ENCODE peak calls at places on chromosomes 2 and 18, in eight cellular contexts. T is effector memory CD8-positive, alpha-beta T cell; G is lower lobe of right lung; Q is effector memory CD4-positive, alpha-beta T cell; E is neural crest cell; N is activated T-helper 1 cell treated with anti-CD3 and anti-CD28 coated beads, Interleukin-2, amount 50 U/mL, for 16 hours; R is CD8-positive, alpha-beta memory T cell; O is KG1. W is an unnamed sample.

GRCh38 chr2:71691747-71692455 is 238.5 kb downstream of the DYSF start:
- DNase-seq in T (no peak), G (no peak), Q (no peak), E (peak; percentile 26), N (no peak), R (no peak), O (no peak), W (no peak)

GRCh38 chr2:137420744-137421143 is 543.5 kb upstream of the HNMT start:
- DNase-seq in T (no peak), G (no peak), Q (no peak), E (no peak), N (no peak), R (no peak), O (no peak), W (no peak)

GRCh38 chr2:73870084-73870483 is 22.7 kb upstream of the ACTG2 start:
- DNase-seq in T (no peak), G (no peak), Q (no peak), E (no peak), N (no peak), R (no peak), O (no peak), W (no peak)

GRCh38 chr18:3758531-3758930 is 308.6 kb downstream of the TGIF1 start:
- DNase-seq in T (no peak), G (no peak), Q (no peak), E (no peak), N (no peak), R (no peak), O (no peak), W (no peak)

GRCh38 chr2:211027976-211028375 is 471.6 kb downstream of the CPS1 start:
- DNase-seq in T (no peak), G (no peak), Q (no peak), E (no peak), N (no peak), R (no peak), O (no peak), W (no peak)

GRCh38 chr18:31648966-31649429 is 35.4 kb downstream of the B4GALT6 start:
- DNase-seq in T (no peak), G (no peak), Q (no peak), E (no peak), N (no peak), R (no peak), O (no peak), W (no peak)

GRCh38 chr2:102622646-102623045 is 3.3 kb downstream of the SLC9A2 start:
- DNase-seq in T (no peak), G (no peak), Q (no peak), E (no peak), N (no peak), R (no peak), O (no peak), W (no peak)

GRCh38 chr2:236862961-236863728 is 222.5 kb upstream of the COPS8 start:
- DNase-seq in T (no peak), G (no peak), Q (no peak), E (no peak), N (no peak), R (no peak), O (no peak), W (no peak)

GRCh38 chr2:101330253-101330921 is 21.9 kb upstream of the RNF149 start:
- DNase-seq in T (no peak), G (peak; percentile 68), Q (no peak), E (peak; percentile 47), N (no peak), R (no peak), O (no peak), W (peak; percentile 41)

GRCh38 chr2:48114256-48114655 is 208.0 kb upstream of the FBXO11 start:
- DNase-seq in T (no peak), G (no peak), Q (no peak), E (no peak), N (no peak), R (no peak), O (no peak), W (no peak)

GRCh38 chr2:55518846-55519167 is 711 bp upstream of the CFAP36 start:
- DNase-seq in T (no peak), G (no peak), Q (no peak), E (no peak), N (no peak), R (no peak), O (no peak), W (no peak)

GRCh38 chr2:71419976-71420375 is 33.4 kb upstream of the DYSF start:
- DNase-seq in T (no peak), G (no peak), Q (no peak), E (no peak), N (no peak), R (no peak), O (no peak), W (no peak)

GRCh38 chr2:175011505-175011904 is 6.3 kb upstream of the CHN1 start:
- DNase-seq in T (no peak), G (no peak), Q (no peak), E (no peak), N (no peak), R (no peak), O (no peak), W (no peak)

GRCh38 chr2:47271054-47272000 is 116.2 kb upstream of the STPG4 start:
- DNase-seq in T (no peak), G (no peak), Q (no peak), E (no peak), N (no peak), R (no peak), O (no peak), W (no peak)

GRCh38 chr2:25305809-25306208 is 35.9 kb downstream of the DNMT3A start:
- DNase-seq in T (no peak), G (no peak), Q (no peak), E (no peak), N (no peak), R (no peak), O (no peak), W (no peak)

GRCh38 chr18:13410471-13410870 is 191.9 kb downstream of the LDLRAD4 start:
- DNase-seq in T (no peak), G (no peak), Q (no peak), E (no peak), N (no peak), R (no peak), O (no peak), W (no peak)

GRCh38 chr2:160279813-160280465 is 79.9 kb upstream of the ITGB6 start:
- DNase-seq in T (no peak), G (no peak), Q (no peak), E (no peak), N (no peak), R (no peak), O (no peak), W (no peak)

GRCh38 chr2:40093036-40093673 is 314.1 kb upstream of the THUMPD2 start:
- DNase-seq in T (no peak), G (no peak), Q (no peak), E (no peak), N (no peak), R (no peak), O (no peak), W (no peak)

GRCh38 chr2:36731941-36732700 is 35.6 kb downstream of the VIT start:
- DNase-seq in T (no peak), G (no peak), Q (no peak), E (no peak), N (no peak), R (no peak), O (no peak), W (no peak)

GRCh38 chr2:73111300-73112025 is 1.3 kb downstream of the RAB11FIP5 start:
- DNase-seq in T (no peak), G (no peak), Q (no peak), E (no peak), N (no peak), R (peak; percentile 12), O (no peak), W (no peak)

GRCh38 chr18:79405781-79406575 is 10.2 kb downstream of the NFATC1 start:
- DNase-seq in T (peak; percentile 87), G (peak; percentile 84), Q (peak; percentile 85), E (no peak), N (peak; percentile 67), R (peak; percentile 90), O (no peak), W (peak; percentile 56)

GRCh38 chr2:73868204-73868978 is 24.4 kb upstream of the ACTG2 start:
- DNase-seq in T (no peak), G (no peak), Q (no peak), E (no peak), N (no peak), R (no peak), O (no peak), W (no peak)

GRCh38 chr2:139123795-139124194 is 343.6 kb upstream of the NXPH2 start:
- DNase-seq in T (no peak), G (no peak), Q (no peak), E (no peak), N (no peak), R (no peak), O (no peak), W (no peak)

GRCh38 chr18:14945286-14945685 is 197.3 kb downstream of the ANKRD30B start:
- DNase-seq in T (no peak), G (no peak), Q (no peak), E (no peak), N (no peak), R (no peak), O (no peak), W (no peak)

GRCh38 chr2:186848873-186849578 is at the start of gene ZSWIM2:
- DNase-seq in T (no peak), G (peak; percentile 69), Q (no peak), E (peak; percentile 70), N (no peak), R (no peak), O (no peak), W (no peak)

GRCh38 chr2:47038656-47039501 is 116.2 kb downstream of the STPG4 start:
- DNase-seq in T (no peak), G (no peak), Q (no peak), E (no peak), N (no peak), R (no peak), O (no peak), W (no peak)

GRCh38 chr2:30310955-30311354 is 79.6 kb downstream of the LBH start:
- DNase-seq in T (no peak), G (no peak), Q (no peak), E (no peak), N (no peak), R (no peak), O (no peak), W (no peak)

GRCh38 chr2:216031960-216032689 is 18.8 kb upstream of the MREG start:
- DNase-seq in T (no peak), G (no peak), Q (no peak), E (no peak), N (no peak), R (no peak), O (no peak), W (no peak)

GRCh38 chr2:238585836-238586821 is 159.4 kb downstream of the ASB1 start:
- DNase-seq in T (no peak), G (no peak), Q (no peak), E (peak; percentile 25), N (no peak), R (no peak), O (no peak), W (no peak)

GRCh38 chr2:69222984-69223658 is 163.9 kb downstream of the GFPT1 start:
- DNase-seq in T (no peak), G (no peak), Q (no peak), E (no peak), N (no peak), R (no peak), O (no peak), W (no peak)

GRCh38 chr2:236168110-236169067 is at the start of gene GBX2:
- DNase-seq in T (no peak), G (no peak), Q (no peak), E (peak; percentile 61), N (no peak), R (no peak), O (no peak), W (no peak)

GRCh38 chr2:145203931-145204330 is 684.0 kb upstream of the ZEB2 start:
- DNase-seq in T (no peak), G (no peak), Q (no peak), E (no peak), N (no peak), R (no peak), O (no peak), W (no peak)

GRCh38 chr2:181021199-181021789 is 40.9 kb downstream of the UBE2E3 start:
- DNase-seq in T (no peak), G (no peak), Q (no peak), E (no peak), N (no peak), R (no peak), O (no peak), W (no peak)

GRCh38 chr18:79529296-79529695 is 133.6 kb downstream of the NFATC1 start:
- DNase-seq in T (no peak), G (peak; percentile 14), Q (no peak), E (no peak), N (no peak), R (no peak), O (no peak), W (no peak)